ENCODE peak calls at places on chromosomes 16 and 17, in ten cellular contexts. W is NCI-H187; A is AG09319; T is Right ventricle myocardium superior; X is stimulated activated CD4-positive, alpha-beta T cell treated with anti-CD3 and anti-CD28 coated beads, Interleukin-15, amount 100 ng/mL, for 1 hour; B is nucleus accumbens; D is Peyer's patch; P is psoas muscle; K is upper lobe of right lung; E is nephron progenitor cell. N is an unnamed sample.
A peak's percentile ranks its signal among the peaks of the same experiment; 100 is the strongest.

GRCh38 chr17:36950027-36950426 is 1.3 kb downstream of the AATF start:
- DNase-seq in W (no peak), A (no peak), T (no peak), X (no peak), B (no peak), D (no peak), P (no peak), K (no peak), E (no peak), N (no peak)

GRCh38 chr16:8972843-8973586 is 9.3 kb upstream of the USP7 start:
- DNase-seq in W (no peak), A (no peak), T (no peak), X (no peak), B (no peak), D (no peak), P (no peak), K (no peak), E (no peak), N (no peak)

GRCh38 chr17:35809855-35810461 is 674 bp downstream of the TAF15 start:
- DNase-seq in W (no peak), A (no peak), T (no peak), X (no peak), B (no peak), D (no peak), P (no peak), K (no peak), E (no peak), N (no peak)

GRCh38 chr17:50328360-50328759 is 17.6 kb upstream of the XYLT2 start:
- DNase-seq in W (no peak), A (no peak), T (no peak), X (no peak), B (no peak), D (no peak), P (no peak), K (no peak), E (no peak), N (no peak)

GRCh38 chr17:77392376-77393273 is 251.9 kb downstream of the SEC14L1 start:
- DNase-seq in W (no peak), A (no peak), T (peak; percentile 82), X (no peak), B (no peak), D (no peak), P (peak; percentile 72), K (no peak), E (peak; percentile 46), N (no peak)

GRCh38 chr16:74372953-74373846 is 2.9 kb upstream of the NPIPB15 start:
- DNase-seq in W (no peak), A (no peak), T (no peak), X (no peak), B (no peak), D (no peak), P (no peak), K (no peak), E (no peak), N (no peak)

GRCh38 chr17:75010683-75011406 is 1.6 kb upstream of the MRPL58 start:
- DNase-seq in W (no peak), A (no peak), T (peak; percentile 53), X (no peak), B (no peak), D (no peak), P (peak; percentile 58), K (no peak), E (no peak), N (peak; percentile 44)

GRCh38 chr16:71540-72341 is 690 bp downstream of the RHBDF1 start:
- DNase-seq in W (no peak), A (no peak), T (peak; percentile 80), X (no peak), B (no peak), D (peak; percentile 44), P (peak; percentile 80), K (peak; percentile 81), E (peak; percentile 64), N (peak; percentile 96)

GRCh38 chr16:25317732-25318316 is 60.2 kb upstream of the ZKSCAN2 start:
- DNase-seq in W (no peak), A (no peak), T (no peak), X (no peak), B (no peak), D (no peak), P (no peak), K (no peak), E (no peak), N (no peak)

GRCh38 chr17:49063652-49064051 is 66.5 kb downstream of the IGF2BP1 start:
- DNase-seq in W (no peak), A (no peak), T (no peak), X (no peak), B (peak; percentile 1), D (no peak), P (no peak), K (no peak), E (no peak), N (no peak)

GRCh38 chr17:61770752-61771533 is 92.4 kb downstream of the BRIP1 start:
- DNase-seq in W (no peak), A (no peak), T (no peak), X (no peak), B (no peak), D (no peak), P (no peak), K (no peak), E (no peak), N (no peak)

GRCh38 chr17:79566251-79566955 is 44.4 kb downstream of the RBFOX3 start:
- DNase-seq in W (no peak), A (no peak), T (no peak), X (no peak), B (no peak), D (no peak), P (peak; percentile 8), K (no peak), E (no peak), N (no peak)

GRCh38 chr16:88772871-88773811 is 11.9 kb downstream of the PIEZO1 start:
- DNase-seq in W (no peak), A (peak; percentile 67), T (peak; percentile 74), X (no peak), B (no peak), D (no peak), P (peak; percentile 76), K (no peak), E (peak; percentile 62), N (no peak)

GRCh38 chr17:73663614-73664013 is 19.4 kb upstream of the SDK2 start:
- DNase-seq in W (no peak), A (no peak), T (no peak), X (no peak), B (no peak), D (no peak), P (no peak), K (no peak), E (no peak), N (no peak)

GRCh38 chr17:65662166-65662565 is 100.7 kb upstream of the AXIN2 start:
- DNase-seq in W (no peak), A (peak; percentile 46), T (no peak), X (no peak), B (no peak), D (no peak), P (no peak), K (no peak), E (no peak), N (no peak)

GRCh38 chr17:3972281-3972731 is 8.1 kb upstream of the ATP2A3 start:
- DNase-seq in W (no peak), A (no peak), T (peak; percentile 42), X (no peak), B (no peak), D (peak; percentile 71), P (peak; percentile 44), K (no peak), E (no peak), N (no peak)

GRCh38 chr16:22225060-22225459 is 19.0 kb downstream of the EEF2K start:
- DNase-seq in W (no peak), A (no peak), T (no peak), X (no peak), B (peak; percentile 12), D (no peak), P (no peak), K (no peak), E (no peak), N (no peak)

GRCh38 chr17:53032861-53033271 is 789.9 kb upstream of the KIF2B start:
- DNase-seq in W (peak; percentile 37), A (no peak), T (no peak), X (no peak), B (no peak), D (no peak), P (no peak), K (no peak), E (peak; percentile 48), N (peak; percentile 6)

GRCh38 chr16:56428087-56428486 is 2.7 kb upstream of the AMFR start:
- DNase-seq in W (no peak), A (no peak), T (no peak), X (no peak), B (no peak), D (no peak), P (no peak), K (no peak), E (no peak), N (no peak)

N was measured in RWPE1.